ENCODE peak calls at places on chromosomes 2 and 18, in six cellular contexts. Q is colonic mucosa; O is lung; F is CD4-positive, alpha-beta memory T cell; Z is CD8-positive, alpha-beta memory T cell; I is ovary. P is an unnamed sample. For H3K36me3, the result is how much of the 10 kb centered on the place peaks cover.

GRCh38 chr2:96100893-96101304 is 15.5 kb downstream of the ADRA2B start:
- DNase-seq in Q (no peak), O (no peak), F (no peak), Z (no peak), I (no peak), P (no peak)

GRCh38 chr2:100894531-100895156 is 74.7 kb downstream of the NPAS2 start:
- DNase-seq in Q (no peak), O (no peak), F (no peak), Z (no peak), I (no peak), P (no peak)

GRCh38 chr2:156670104-156670503 is 233.9 kb downstream of the GPD2 start:
- DNase-seq in Q (no peak), O (no peak), F (no peak), Z (no peak), I (no peak), P (no peak)

GRCh38 chr2:140178224-140178623 is 1398.0 kb upstream of the NXPH2 start:
- DNase-seq in Q (no peak), O (no peak), F (no peak), Z (no peak), I (no peak), P (no peak)

GRCh38 chr2:489084-489483 is 188.1 kb downstream of the TMEM18 start:
- DNase-seq in Q (no peak), O (no peak), F (no peak), Z (no peak), I (no peak), P (no peak)

GRCh38 chr2:142585785-142586184 is 291.7 kb upstream of the KYNU start:
- DNase-seq in Q (no peak), O (no peak), F (no peak), Z (no peak), I (no peak), P (no peak)

GRCh38 chr2:15730545-15731212 is 139.0 kb downstream of the DDX1 start:
- DNase-seq in Q (peak), O (peak), F (no peak), Z (no peak), I (peak), P (peak)

GRCh38 chr18:74356959-74357358 is 41.3 kb downstream of the C18orf63 start:
- DNase-seq in Q (no peak), O (no peak), F (no peak), Z (no peak), I (no peak), P (no peak)

GRCh38 chr2:138600732-138601437 is 99.3 kb downstream of the SPOPL start:
- DNase-seq in Q (no peak), O (no peak), F (no peak), Z (no peak), I (no peak), P (no peak)

GRCh38 chr2:45728458-45728942 is 77.0 kb downstream of the PRKCE start:
- DNase-seq in Q (no peak), O (no peak), F (no peak), Z (no peak), I (no peak), P (no peak)

GRCh38 chr18:58313491-58314032 is 269.5 kb downstream of the NEDD4L start:
- DNase-seq in Q (peak), O (peak), F (no peak), Z (no peak), I (no peak), P (no peak)

GRCh38 chr18:3269241-3269640 is 7.3 kb downstream of the MYL12B start:
- DNase-seq in Q (no peak), O (no peak), F (no peak), Z (no peak), I (no peak), P (no peak)

GRCh38 chr2:230908094-230908594 is 16.9 kb downstream of the GPR55 start:
- DNase-seq in Q (no peak), O (no peak), F (no peak), Z (no peak), I (peak), P (no peak)

GRCh38 chr2:230908595-230909191 is 16.3 kb downstream of the GPR55 start:
- DNase-seq in Q (peak), O (no peak), F (no peak), Z (no peak), I (peak), P (no peak)

GRCh38 chr2:230905448-230906430 is 19.3 kb downstream of the GPR55 start:
- DNase-seq in Q (peak), O (no peak), F (peak), Z (peak), I (peak), P (no peak)

GRCh38 chr2:230906471-230907230 is 18.4 kb downstream of the GPR55 start:
- DNase-seq in Q (no peak), O (no peak), F (no peak), Z (no peak), I (peak), P (no peak)

GRCh38 chr2:230907361-230908093 is 17.5 kb downstream of the GPR55 start:
- DNase-seq in Q (no peak), O (no peak), F (no peak), Z (no peak), I (peak), P (no peak)
- H3K27ac ChIP-seq in Q (no peak), O (no peak), F (no peak), Z (no peak), I (no peak), P (peak)

DNA sequence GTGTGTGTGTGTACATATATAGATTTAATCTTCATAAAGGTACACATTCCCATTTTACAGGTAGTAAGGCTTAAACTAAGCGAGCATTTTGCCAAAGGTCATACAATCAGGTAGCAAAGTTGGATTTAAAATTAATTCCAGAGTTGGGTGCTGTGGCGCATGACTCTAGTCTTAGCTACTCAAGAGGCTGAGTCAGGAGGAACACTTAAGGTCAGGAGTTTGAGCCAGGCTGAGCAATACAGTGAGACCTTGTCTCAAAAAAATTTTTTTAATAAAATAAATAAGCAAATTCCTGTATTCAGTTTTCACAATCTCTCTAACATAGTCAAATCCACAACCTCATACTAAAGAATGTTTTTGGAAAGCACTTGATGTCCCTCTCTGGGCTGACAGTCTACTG is 111.5 kb upstream of the LDLRAD4 start:
- DNase-seq in Q (no peak), O (no peak), F (no peak), Z (no peak), I (no peak), P (no peak)
- H3K36me3 ChIP-seq in Q (under half), O (under half), F (under half), Z (under half), I (under half), P (under half)

GRCh38 chr2:63131196-63131595 is 80.6 kb downstream of the OTX1 start:
- DNase-seq in Q (no peak), O (no peak), F (no peak), Z (no peak), I (no peak), P (no peak)

GRCh38 chr2:63132020-63132419 is 81.4 kb downstream of the OTX1 start:
- DNase-seq in Q (no peak), O (no peak), F (no peak), Z (no peak), I (no peak), P (no peak)

GRCh38 chr2:63124209-63124608 is 73.6 kb downstream of the OTX1 start:
- DNase-seq in Q (no peak), O (no peak), F (no peak), Z (no peak), I (no peak), P (no peak)

GRCh38 chr2:63124850-63125249 is 74.2 kb downstream of the OTX1 start:
- DNase-seq in Q (no peak), O (no peak), F (no peak), Z (no peak), I (no peak), P (no peak)

GRCh38 chr2:63127594-63127993 is 77.0 kb downstream of the OTX1 start:
- DNase-seq in Q (no peak), O (no peak), F (no peak), Z (no peak), I (no peak), P (no peak)
- H3K27ac ChIP-seq in Q (no peak), O (no peak), F (no peak), Z (no peak), I (no peak), P (no peak)

GRCh38 chr2:233289590-233290424 is 17.8 kb upstream of the SAG start:
- DNase-seq in Q (no peak), O (no peak), F (no peak), Z (no peak), I (no peak), P (no peak)
- H3K36me3 ChIP-seq in Q (under half), O (half or more), F (half or more), Z (half or more), I (under half), P (half or more)

DNA sequence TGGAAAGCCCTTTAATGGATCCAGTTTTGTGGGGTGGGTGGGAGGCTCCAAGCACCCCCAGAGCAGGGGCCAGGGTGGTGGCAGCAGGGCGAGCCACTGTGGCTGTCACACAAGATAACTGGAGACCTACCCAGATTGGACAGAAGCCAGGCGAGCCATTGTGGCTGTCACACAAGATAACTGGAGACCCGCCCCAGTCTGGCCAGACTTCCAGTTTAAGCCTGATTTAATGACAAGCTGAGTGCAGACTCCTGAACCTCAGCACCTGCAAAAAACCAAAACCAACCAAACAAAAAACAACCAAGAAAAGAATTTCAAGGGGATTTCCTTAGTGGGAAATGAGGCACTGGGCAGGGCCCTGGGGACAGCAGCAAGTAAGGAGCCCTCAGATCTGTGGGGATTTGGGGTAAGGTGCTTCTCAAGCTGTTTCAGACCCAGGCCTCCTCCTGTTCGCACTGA is 95.3 kb upstream of the BOD1L2 start:
- DNase-seq in Q (peak), O (no peak), F (no peak), Z (no peak), I (no peak), P (no peak)
- H3K27ac ChIP-seq in Q (peak), O (no peak), F (no peak), Z (no peak), I (no peak), P (no peak)

GRCh38 chr2:54656863-54657262 is 66.6 kb upstream of the EML6 start:
- DNase-seq in Q (no peak), O (no peak), F (no peak), Z (no peak), I (no peak), P (no peak)

GRCh38 chr2:54652540-54652939 is 70.9 kb upstream of the EML6 start:
- DNase-seq in Q (no peak), O (no peak), F (no peak), Z (no peak), I (no peak), P (no peak)

GRCh38 chr2:54657664-54658083 is 65.8 kb upstream of the EML6 start:
- DNase-seq in Q (peak), O (no peak), F (peak), Z (peak), I (no peak), P (no peak)

GRCh38 chr2:54653572-54654204 is 69.8 kb upstream of the EML6 start:
- DNase-seq in Q (no peak), O (no peak), F (no peak), Z (no peak), I (no peak), P (no peak)

GRCh38 chr2:54655051-54655809 is 68.2 kb upstream of the EML6 start:
- DNase-seq in Q (no peak), O (no peak), F (no peak), Z (no peak), I (no peak), P (no peak)
- H3K36me3 ChIP-seq in Q (half or more), O (half or more), F (half or more), Z (half or more), I (under half), P (half or more)

DNA sequence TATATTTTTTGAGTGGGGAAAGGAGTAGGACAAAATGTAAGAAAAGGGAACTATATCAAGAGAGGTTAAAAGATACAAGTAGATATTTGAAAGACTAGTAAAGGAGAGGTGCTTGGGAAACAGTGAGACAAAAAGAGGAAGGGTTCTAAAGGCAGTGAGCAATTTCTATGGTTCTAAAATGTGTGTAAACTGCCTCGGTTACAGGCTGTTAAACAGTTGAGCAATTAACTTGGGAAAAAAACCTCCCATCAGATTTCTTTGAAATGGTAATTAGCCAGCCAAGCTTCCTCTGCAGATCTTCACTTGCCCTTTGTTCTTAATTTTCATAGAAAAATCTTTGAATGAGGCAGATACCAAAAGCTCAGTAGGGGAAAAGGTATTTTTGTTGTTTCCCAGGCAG is 238.7 kb upstream of the KCNH7 start:
- DNase-seq in Q (no peak), O (no peak), F (no peak), Z (no peak), I (no peak), P (no peak)
- H3K27ac ChIP-seq in Q (no peak), O (no peak), F (no peak), Z (no peak), I (no peak), P (no peak)

DNA sequence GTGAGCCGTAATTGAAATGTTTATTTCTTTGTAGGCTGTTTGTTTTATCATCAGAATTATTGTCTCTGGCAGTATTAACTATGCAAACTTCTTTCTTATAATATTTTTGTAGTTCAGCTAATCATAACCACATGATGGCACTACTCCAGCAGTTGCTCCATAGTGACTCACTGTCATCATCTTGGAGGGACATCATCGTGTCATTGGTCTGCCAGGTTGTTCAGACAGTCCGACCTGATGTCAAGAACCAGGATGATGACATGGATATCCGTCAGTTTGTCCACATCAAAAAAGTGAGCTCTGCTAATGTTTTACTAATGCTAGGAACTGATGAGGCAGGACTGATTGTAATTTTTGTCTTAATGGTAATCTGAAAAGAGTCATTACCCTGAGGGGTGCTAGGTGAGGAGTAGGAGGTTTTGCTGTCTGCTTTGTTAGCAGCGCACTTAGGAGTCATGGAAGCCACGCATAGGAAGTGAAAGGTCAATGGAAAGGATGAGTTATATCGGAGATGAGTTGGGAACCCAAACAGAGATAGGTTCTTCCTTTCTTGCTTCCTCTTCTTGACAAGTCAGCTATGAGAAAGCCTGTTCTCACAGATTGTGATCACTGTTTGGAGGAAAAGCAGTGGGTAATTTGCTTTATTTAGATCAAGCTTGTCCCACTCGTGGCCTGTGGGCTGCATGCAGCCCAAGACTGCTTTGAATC is 49.2 kb downstream of the PIKFYVE start:
- DNase-seq in Q (no peak), O (no peak), F (no peak), Z (no peak), I (no peak), P (no peak)
- H3K36me3 ChIP-seq in Q (under half), O (under half), F (under half), Z (under half), I (under half), P (half or more)